ENCODE peak calls at places on chromosomes 7 and 10, in five cellular contexts. One of them, this sample, is unnamed.

GRCh38 chr7:136076954-136077353 is 99.8 kb upstream of the MTPN start:
- DNase-seq in AG10803: no peak
- DNase-seq in NCI-H510A treated with DMSO at 0.1 percent for 48 hours: no peak
- DNase-seq in Panc1: no peak
- DNase-seq in NCI-H524 treated with DMSO at 0.1 percent for 48 hours: no peak
- DNase-seq in this sample: no peak

GRCh38 chr10:57973451-57973850 is 294.2 kb downstream of the IPMK start:
- DNase-seq in AG10803: no peak
- DNase-seq in NCI-H510A treated with DMSO at 0.1 percent for 48 hours: no peak
- DNase-seq in Panc1: no peak
- DNase-seq in NCI-H524 treated with DMSO at 0.1 percent for 48 hours: no peak
- DNase-seq in this sample: no peak

GRCh38 chr10:77888356-77888703 is 38.2 kb downstream of the DLG5 start:
- DNase-seq in AG10803: peak; percentile 31
- DNase-seq in NCI-H510A treated with DMSO at 0.1 percent for 48 hours: peak; percentile 41
- DNase-seq in Panc1: no peak
- DNase-seq in NCI-H524 treated with DMSO at 0.1 percent for 48 hours: no peak
- DNase-seq in this sample: no peak

GRCh38 chr7:40151504-40151903 is 16.7 kb downstream of the SUGCT start:
- DNase-seq in AG10803: no peak
- DNase-seq in NCI-H510A treated with DMSO at 0.1 percent for 48 hours: no peak
- DNase-seq in Panc1: no peak
- DNase-seq in NCI-H524 treated with DMSO at 0.1 percent for 48 hours: no peak
- DNase-seq in this sample: no peak

GRCh38 chr7:25775570-25775969 is 376.4 kb upstream of the NFE2L3 start:
- DNase-seq in AG10803: no peak
- DNase-seq in NCI-H510A treated with DMSO at 0.1 percent for 48 hours: no peak
- DNase-seq in Panc1: no peak
- DNase-seq in NCI-H524 treated with DMSO at 0.1 percent for 48 hours: no peak
- DNase-seq in this sample: no peak

GRCh38 chr10:119803264-119803663 is 69.4 kb downstream of the MCMBP start:
- DNase-seq in AG10803: peak; percentile 76
- DNase-seq in NCI-H510A treated with DMSO at 0.1 percent for 48 hours: no peak
- DNase-seq in Panc1: no peak
- DNase-seq in NCI-H524 treated with DMSO at 0.1 percent for 48 hours: no peak
- DNase-seq in this sample: no peak

GRCh38 chr7:46603780-46604725 is 683.0 kb upstream of the IGFBP3 start:
- DNase-seq in AG10803: peak; percentile 78
- DNase-seq in NCI-H510A treated with DMSO at 0.1 percent for 48 hours: no peak
- DNase-seq in Panc1: no peak
- DNase-seq in NCI-H524 treated with DMSO at 0.1 percent for 48 hours: no peak
- DNase-seq in this sample: no peak

GRCh38 chr7:21923663-21924062 is 22.0 kb downstream of the CDCA7L start:
- DNase-seq in AG10803: no peak
- DNase-seq in NCI-H510A treated with DMSO at 0.1 percent for 48 hours: peak; percentile 90
- DNase-seq in Panc1: no peak
- DNase-seq in NCI-H524 treated with DMSO at 0.1 percent for 48 hours: no peak
- DNase-seq in this sample: peak; percentile 97

GRCh38 chr10:130029209-130029608 is 65.1 kb upstream of the EBF3 start:
- DNase-seq in AG10803: no peak
- DNase-seq in NCI-H510A treated with DMSO at 0.1 percent for 48 hours: no peak
- DNase-seq in Panc1: no peak
- DNase-seq in NCI-H524 treated with DMSO at 0.1 percent for 48 hours: no peak
- DNase-seq in this sample: no peak

GRCh38 chr10:71282323-71282680 is 36.8 kb upstream of the SLC29A3 start:
- DNase-seq in AG10803: no peak
- DNase-seq in NCI-H510A treated with DMSO at 0.1 percent for 48 hours: no peak
- DNase-seq in Panc1: no peak
- DNase-seq in NCI-H524 treated with DMSO at 0.1 percent for 48 hours: no peak
- DNase-seq in this sample: no peak

GRCh38 chr7:101550641-101551531 is 78.2 kb downstream of the MYL10 start:
- DNase-seq in AG10803: peak; percentile 16
- DNase-seq in NCI-H510A treated with DMSO at 0.1 percent for 48 hours: no peak
- DNase-seq in Panc1: no peak
- DNase-seq in NCI-H524 treated with DMSO at 0.1 percent for 48 hours: no peak
- DNase-seq in this sample: no peak

This sample was measured in DMS153.